ENCODE peak calls at places on chromosomes 6 and 20, in nine cellular contexts. D, Z, I, N, L, P, F, T and Y are unnamed samples.

GRCh38 chr6:160253714-160254113 is 4.9 kb downstream of the SLC22A2 start:
- DNase-seq in I (no peak), F (no peak), Z (no peak), P (no peak), T (no peak), D (no peak), L (no peak), N (no peak), Y (no peak)

GRCh38 chr6:141259832-141260231 is 872.9 kb upstream of the GJE1 start:
- DNase-seq in D (no peak), I (no peak), F (no peak), N (no peak), Z (no peak), P (no peak), T (no peak), L (no peak), Y (no peak)

GRCh38 chr6:34696189-34696738 is 303 bp downstream of the ILRUN start:
- DNase-seq in Z (no peak), T (no peak), D (no peak), P (no peak), L (peak), I (peak), F (no peak), N (no peak), Y (no peak)

GRCh38 chr6:105794263-105794662 is 291.9 kb upstream of the PRDM1 start:
- DNase-seq in Z (peak), T (no peak), D (peak), F (no peak), I (peak), L (peak), P (no peak), N (no peak), Y (no peak)

GRCh38 chr6:22333802-22334201 is 37.0 kb upstream of the PRL start:
- DNase-seq in D (no peak), T (no peak), Z (no peak), F (no peak), L (no peak), I (peak), N (no peak), P (no peak), Y (no peak)

GRCh38 chr20:15287331-15287730 is 949.9 kb upstream of the FLRT3 start:
- DNase-seq in T (no peak), N (no peak), P (no peak), D (no peak), I (no peak), L (no peak), Z (no peak), F (no peak), Y (no peak)

GRCh38 chr6:38283734-38284362 is 355.9 kb downstream of the BTBD9 start:
- DNase-seq in P (no peak), L (no peak), I (peak), F (no peak), T (no peak), D (peak), Z (no peak), N (no peak), Y (no peak)

GRCh38 chr20:17928633-17929311 is 39.8 kb downstream of the SNX5 start:
- DNase-seq in T (no peak), P (no peak), F (no peak), L (no peak), I (no peak), Z (peak), N (no peak), D (no peak), Y (no peak)

GRCh38 chr20:47681977-47682812 is 103.1 kb downstream of the SULF2 start:
- DNase-seq in N (no peak), I (peak), F (peak), D (no peak), L (no peak), Z (no peak), P (no peak), T (no peak), Y (no peak)